ENCODE peak calls at places on chromosome 17, in nine cellular contexts. T, C, U, S, W, B, K, I and R are unnamed samples.

GRCh38 chr17:68972119-68972704 is 17.0 kb upstream of the ABCA8 start:
- DNase-seq in B (no peak), K (no peak), C (peak), I (peak), W (no peak), T (peak), S (peak), U (peak), R (no peak)

GRCh38 chr17:49910858-49911204 is 58.2 kb upstream of the DLX4 start:
- DNase-seq in B (no peak), S (no peak), W (no peak), I (no peak), T (no peak), C (no peak), U (no peak), K (no peak), R (no peak)

GRCh38 chr17:50764860-50765259 is 2.5 kb downstream of the ANKRD40CL start:
- DNase-seq in C (no peak), U (no peak), S (no peak), B (no peak), K (no peak), T (no peak), W (no peak), I (no peak), R (no peak)

GRCh38 chr17:33291248-33292183 is 1.6 kb downstream of the ASIC2 start:
- DNase-seq in C (no peak), K (no peak), T (peak), U (no peak), I (peak), S (peak), B (peak), W (no peak), R (no peak)

GRCh38 chr17:28057731-28058246 is 15.3 kb downstream of the NLK start:
- DNase-seq in B (no peak), T (peak), W (no peak), S (peak), U (no peak), K (no peak), I (peak), C (peak), R (no peak)

GRCh38 chr17:17151055-17151454 is 55.1 kb downstream of the PLD6 start:
- DNase-seq in I (peak), K (no peak), S (peak), C (peak), U (no peak), T (peak), B (no peak), W (no peak), R (no peak)

GRCh38 chr17:61196302-61196704 is 203.3 kb upstream of the TBX2 start:
- DNase-seq in K (no peak), B (no peak), T (peak), W (no peak), S (no peak), I (peak), C (no peak), U (no peak), R (no peak)

GRCh38 chr17:44203731-44204452 is 4.2 kb upstream of the ATXN7L3 start:
- DNase-seq in I (peak), B (no peak), K (no peak), S (no peak), U (peak), W (no peak), C (peak), T (peak), R (peak)

GRCh38 chr17:76074390-76075363 is at the start of gene GALR2:
- DNase-seq in K (no peak), S (no peak), B (no peak), C (no peak), W (no peak), I (no peak), T (no peak), U (no peak), R (no peak)

GRCh38 chr17:16352838-16353701 is at the start of gene CENPV:
- DNase-seq in U (peak), S (peak), T (peak), K (peak), B (peak), I (peak), W (peak), C (peak), R (peak)

GRCh38 chr17:71431146-71431545 is 689.7 kb upstream of the SOX9 start:
- DNase-seq in U (no peak), B (no peak), I (no peak), S (no peak), K (no peak), W (no peak), C (no peak), T (no peak), R (no peak)

GRCh38 chr17:30717290-30718098 is 107.0 kb downstream of the CRLF3 start:
- DNase-seq in U (no peak), C (no peak), I (no peak), W (no peak), B (peak), S (no peak), T (no peak), K (no peak), R (no peak)

GRCh38 chr17:12928736-12929135 is 89.1 kb downstream of the ELAC2 start:
- DNase-seq in C (peak), B (no peak), T (no peak), K (no peak), I (no peak), U (no peak), S (no peak), W (no peak), R (no peak)

GRCh38 chr17:37614391-37614790 is 5.2 kb upstream of the SYNRG start:
- DNase-seq in U (no peak), B (no peak), I (peak), C (peak), K (no peak), W (no peak), T (peak), S (peak), R (no peak)

GRCh38 chr17:35052240-35052608 is 11.3 kb downstream of the RFFL start:
- DNase-seq in C (peak), U (no peak), S (no peak), I (no peak), B (no peak), W (no peak), K (no peak), T (peak), R (no peak)

GRCh38 chr17:58527949-58528348 is 13.5 kb upstream of the MTMR4 start:
- DNase-seq in K (no peak), B (no peak), U (peak), T (no peak), C (peak), I (peak), S (no peak), W (no peak), R (no peak)

GRCh38 chr17:10622610-10623485 is 34.3 kb downstream of the MYH3 start:
- DNase-seq in I (no peak), B (no peak), C (peak), U (no peak), S (peak), W (no peak), T (no peak), K (no peak), R (no peak)

GRCh38 chr17:67950945-67951344 is 45.3 kb downstream of the C17orf58 start:
- DNase-seq in I (no peak), S (no peak), B (no peak), T (no peak), K (no peak), C (no peak), W (no peak), U (no peak), R (no peak)

GRCh38 chr17:77840156-77840555 is 118.3 kb upstream of the TNRC6C start:
- DNase-seq in I (peak), S (no peak), K (no peak), U (no peak), T (no peak), C (no peak), B (peak), W (no peak), R (no peak)

GRCh38 chr17:58583486-58583885 is 69.0 kb upstream of the MTMR4 start:
- DNase-seq in C (no peak), I (no peak), K (no peak), U (no peak), S (no peak), B (no peak), T (no peak), W (no peak), R (no peak)

GRCh38 chr17:6853764-6854442 is 22.4 kb upstream of the TEKT1 start:
- DNase-seq in I (no peak), B (no peak), U (peak), C (peak), K (no peak), S (no peak), W (no peak), T (no peak), R (no peak)

GRCh38 chr17:67700037-67700436 is 17.7 kb upstream of the NOL11 start:
- DNase-seq in C (no peak), T (no peak), I (no peak), U (no peak), W (no peak), S (no peak), K (no peak), B (no peak), R (no peak)

GRCh38 chr17:36475346-36475970 is 11.0 kb upstream of the ZNHIT3 start:
- DNase-seq in U (peak), S (no peak), K (no peak), W (no peak), B (no peak), C (no peak), T (no peak), I (no peak), R (no peak)

GRCh38 chr17:59620518-59621259 is 994 bp downstream of the CLTC start:
- DNase-seq in B (no peak), W (no peak), T (peak), S (peak), U (peak), C (peak), I (peak), K (peak), R (peak)

GRCh38 chr17:33492082-33492481 is 199.0 kb upstream of the ASIC2 start:
- DNase-seq in S (no peak), K (no peak), T (no peak), U (no peak), C (no peak), B (no peak), W (no peak), I (no peak), R (no peak)

GRCh38 chr17:74605361-74605760 is 13.3 kb upstream of the CD300LD start:
- DNase-seq in S (peak), K (no peak), U (no peak), I (peak), T (peak), W (no peak), C (peak), B (peak), R (no peak)

GRCh38 chr17:58325976-58326468 is 2.6 kb downstream of the TSPOAP1 start:
- DNase-seq in U (peak), K (no peak), C (no peak), B (peak), S (no peak), T (no peak), W (no peak), I (no peak), R (no peak)

GRCh38 chr17:7107012-7107754 is 7.4 kb downstream of the ASGR2 start:
- DNase-seq in U (no peak), W (no peak), C (no peak), S (no peak), I (no peak), T (no peak), B (no peak), K (no peak), R (peak)